ENCODE peak calls at places on chromosomes 3 and 15, in ten cellular contexts. W, B, N, Y, L, K, G, S, A and V are unnamed samples. For H3K27me3, the result is how much of the 10 kb centered on the place peaks cover.

GRCh38 chr3:194935061-194935460 is 249.4 kb downstream of the FAM43A start:
- DNase-seq in G (no peak), N (no peak), L (peak), B (no peak), W (no peak), S (no peak), K (no peak), Y (no peak), A (no peak), V (peak)

GRCh38 chr15:82835391-82835917 is 26.0 kb downstream of the WHAMM start:
- DNase-seq in B (no peak), S (no peak), L (no peak), G (peak), A (no peak), K (no peak), N (no peak), W (no peak), Y (no peak), V (no peak)

GRCh38 chr3:113111308-113111707 is 100.0 kb upstream of the BOC start:
- DNase-seq in S (no peak), G (no peak), N (no peak), B (no peak), Y (no peak), K (no peak), W (no peak), L (no peak), A (no peak), V (no peak)

GRCh38 chr3:11206316-11206715 is 52.0 kb downstream of the HRH1 start:
- DNase-seq in W (no peak), S (no peak), G (no peak), A (no peak), K (peak), L (no peak), N (no peak), B (no peak), Y (no peak), V (peak)

GRCh38 chr3:64267774-64268604 is 42.7 kb upstream of the PRICKLE2 start:
- DNase-seq in A (no peak), B (no peak), N (peak), K (peak), G (peak), L (peak), Y (peak), W (peak), S (no peak), V (peak)

GRCh38 chr15:64776402-64776786 is 1.0 kb upstream of the RBPMS2 start:
- DNase-seq in K (peak), B (no peak), L (no peak), A (no peak), W (no peak), N (no peak), G (no peak), S (no peak), Y (no peak), V (peak)

GRCh38 chr3:47225310-47225906 is 57.2 kb downstream of the KIF9 start:
- DNase-seq in L (no peak), W (peak), G (no peak), A (no peak), S (no peak), B (no peak), Y (no peak), N (no peak), K (no peak), V (no peak)

GRCh38 chr3:172237121-172237742 is 197.9 kb downstream of the FNDC3B start:
- DNase-seq in A (no peak), W (no peak), L (no peak), S (no peak), N (no peak), B (no peak), Y (no peak), K (no peak), G (no peak), V (no peak)

GRCh38 chr15:62886431-62887071 is 156.0 kb upstream of the TPM1 start:
- DNase-seq in G (no peak), S (no peak), K (no peak), Y (peak), A (no peak), L (no peak), B (no peak), N (no peak), W (no peak), V (no peak)

GRCh38 chr15:63052961-63053698 is 10.6 kb downstream of the TPM1 start:
- DNase-seq in S (no peak), N (peak), Y (peak), L (no peak), W (peak), K (peak), G (peak), A (no peak), B (no peak), V (peak)

GRCh38 chr3:59608356-59608755 is 558.5 kb upstream of the CFAP20DC start:
- DNase-seq in B (no peak), A (no peak), S (no peak), N (no peak), G (no peak), L (no peak), K (no peak), Y (no peak), W (no peak), V (no peak)

GRCh38 chr3:186046838-186047237 is 62.1 kb downstream of the ETV5 start:
- DNase-seq in K (no peak), Y (no peak), B (no peak), N (no peak), W (no peak), S (no peak), A (no peak), G (no peak), L (no peak), V (no peak)

GRCh38 chr3:172087198-172087597 is 47.8 kb downstream of the FNDC3B start:
- DNase-seq in S (no peak), K (no peak), L (no peak), W (no peak), B (no peak), Y (no peak), N (no peak), A (no peak), G (no peak), V (no peak)

GRCh38 chr15:75335705-75336355 is at the start of gene COMMD4:
- DNase-seq in Y (peak), A (peak), K (peak), S (peak), N (peak), G (peak), W (peak), L (peak), B (peak), V (peak)

GRCh38 chr15:74199293-74199645 is 3.3 kb downstream of the STRA6 start:
- DNase-seq in W (no peak), Y (no peak), G (no peak), K (no peak), B (no peak), L (no peak), S (no peak), A (no peak), N (no peak), V (no peak)

GRCh38 chr3:127775398-127776109 is 46.8 kb downstream of the MGLL start:
- DNase-seq in B (no peak), W (no peak), Y (peak), N (no peak), S (no peak), K (peak), L (no peak), G (no peak), A (peak), V (peak)

GRCh38 chr3:11019116-11019515 is 26.6 kb downstream of the SLC6A1 start:
- DNase-seq in G (no peak), L (no peak), K (no peak), B (no peak), Y (peak), A (no peak), W (no peak), N (no peak), S (no peak), V (no peak)

GRCh38 chr3:33299395-33300081 is 22.3 kb downstream of the FBXL2 start:
- DNase-seq in G (no peak), A (no peak), S (no peak), L (no peak), N (no peak), W (no peak), B (peak), Y (no peak), K (no peak), V (no peak)

GRCh38 chr3:54443572-54444161 is 321.3 kb downstream of the CACNA2D3 start:
- DNase-seq in L (peak), G (peak), B (no peak), W (no peak), A (no peak), S (no peak), K (no peak), N (no peak), Y (no peak), V (no peak)

GRCh38 chr15:25733036-25733855 is 129.9 kb downstream of the ATP10A start:
- DNase-seq in B (no peak), G (no peak), K (peak), A (peak), L (peak), S (no peak), N (no peak), W (no peak), Y (no peak), V (peak)

GRCh38 chr15:96330450-96331140 is at the start of gene NR2F2:
- DNase-seq in K (peak), S (peak), A (peak), W (peak), N (peak), Y (peak), G (peak), L (peak), B (peak), V (peak)

GRCh38 chr15:48559270-48559669 is 86.2 kb downstream of the FBN1 start:
- DNase-seq in K (peak), Y (peak), N (no peak), B (no peak), W (no peak), L (no peak), A (no peak), S (no peak), G (no peak), V (no peak)

GRCh38 chr3:122247087-122247824 is 63.8 kb downstream of the CASR start:
- DNase-seq in L (no peak), B (no peak), Y (no peak), K (no peak), S (no peak), W (no peak), N (no peak), G (no peak), A (peak), V (peak)

GRCh38 chr15:89982315-89983055 is 18.6 kb upstream of the ZNF710 start:
- DNase-seq in N (no peak), A (no peak), L (no peak), S (no peak), Y (no peak), G (no peak), K (no peak), B (no peak), W (no peak), V (no peak)

GRCh38 chr3:171229173-171229572 is 202.7 kb upstream of the SLC2A2 start:
- DNase-seq in K (no peak), A (no peak), W (no peak), Y (no peak), G (no peak), B (no peak), S (no peak), L (no peak), N (no peak), V (no peak)

GRCh38 chr3:183158552-183159006 is 4.0 kb downstream of the LAMP3 start:
- DNase-seq in N (no peak), G (no peak), W (no peak), S (peak), Y (no peak), K (no peak), A (no peak), B (no peak), L (no peak), V (peak)

GRCh38 chr3:30768703-30769550 is 125.5 kb downstream of the GADL1 start:
- DNase-seq in W (peak), G (peak), Y (peak), S (peak), K (peak), N (peak), L (no peak), A (peak), B (peak), V (peak)

GRCh38 chr3:127622031-127622430 is 7.0 kb upstream of the PODXL2 start:
- DNase-seq in L (no peak), S (no peak), K (no peak), G (no peak), B (no peak), A (no peak), Y (no peak), W (no peak), N (no peak), V (no peak)

GRCh38 chr15:83068054-83068453 is 1.0 kb upstream of the BTBD1 start:
- DNase-seq in W (no peak), G (no peak), L (no peak), N (no peak), S (no peak), Y (no peak), B (no peak), K (no peak), A (no peak), V (no peak)

GRCh38 chr15:69288531-69289311 is 10.0 kb upstream of the PAQR5 start:
- DNase-seq in W (no peak), G (peak), L (no peak), S (no peak), A (no peak), K (no peak), N (no peak), B (no peak), Y (no peak), V (no peak)

GRCh38 chr3:67509471-67510075 is 144.8 kb downstream of the SUCLG2 start:
- DNase-seq in G (no peak), W (no peak), A (no peak), Y (no peak), S (no peak), K (no peak), B (no peak), L (no peak), N (no peak), V (no peak)

GRCh38 chr3:125032100-125032643 is 23.6 kb downstream of the HEG1 start:
- DNase-seq in A (no peak), G (no peak), S (no peak), Y (peak), L (no peak), B (no peak), W (no peak), N (no peak), K (no peak), V (no peak)

GRCh38 chr15:81052046-81052445 is 51.3 kb downstream of the TLNRD1 start:
- DNase-seq in N (no peak), S (no peak), G (no peak), A (no peak), W (no peak), Y (no peak), L (no peak), K (no peak), B (no peak), V (no peak)

GRCh38 chr3:129690406-129690805 is 83.9 kb upstream of the PLXND1 start:
- DNase-seq in W (no peak), L (no peak), A (no peak), G (no peak), Y (peak), B (peak), S (peak), K (no peak), N (no peak), V (peak)

GRCh38 chr3:98519351-98519750 is 3.4 kb downstream of the CLDND1 start:
- DNase-seq in L (no peak), Y (no peak), W (no peak), N (no peak), S (no peak), B (no peak), G (no peak), K (no peak), A (no peak), V (no peak)

GRCh38 chr15:38864827-38865604 is 300.4 kb upstream of the RASGRP1 start:
- DNase-seq in K (peak), A (no peak), B (no peak), N (no peak), Y (no peak), L (no peak), S (no peak), W (no peak), G (no peak), V (no peak)
- TF ChIP-seq POLR2AphosphoS5 in K (peak), A (no peak), B (no peak), N (peak), Y (no peak), L (peak), S (no peak), W (no peak), G (no peak), V (peak)

GRCh38 chr15:66107070-66107469 is 146.5 kb downstream of the MEGF11 start:
- DNase-seq in Y (no peak), B (no peak), L (no peak), W (no peak), N (no peak), K (peak), A (peak), S (no peak), G (no peak), V (no peak)
- H3K27me3 ChIP-seq in Y (under half), B (under half), L (under half), W (under half), N (under half), K (under half), A (under half), S (half or more), G (under half), V (under half)

GRCh38 chr3:3178498-3179328 is 778 bp downstream of the CRBN start:
- DNase-seq in A (no peak), K (no peak), Y (no peak), N (no peak), G (no peak), S (peak), L (no peak), B (no peak), W (no peak), V (no peak)

GRCh38 chr3:3177861-3178497 is 1.5 kb downstream of the CRBN start:
- DNase-seq in L (no peak), A (no peak), Y (peak), G (no peak), W (no peak), K (no peak), B (no peak), S (peak), N (no peak), V (no peak)

GRCh38 chr3:3184876-3185275 is 5.4 kb upstream of the CRBN start:
- DNase-seq in Y (no peak), L (no peak), G (no peak), K (no peak), W (no peak), N (no peak), S (no peak), B (no peak), A (no peak), V (no peak)

GRCh38 chr3:3180421-3180820 is 930 bp upstream of the CRBN start:
- DNase-seq in L (no peak), G (no peak), N (no peak), S (no peak), Y (no peak), K (no peak), A (no peak), W (no peak), B (no peak), V (no peak)

GRCh38 chr3:3179407-3180094 is at the start of gene CRBN:
- DNase-seq in L (peak), S (peak), G (peak), B (peak), A (peak), K (peak), N (peak), W (peak), Y (peak), V (peak)
- TF ChIP-seq POLR2A in L (no peak), S (peak), G (peak), B (peak), A (peak), K (peak), N (no peak), W (peak), Y (peak), V (peak)

DNA sequence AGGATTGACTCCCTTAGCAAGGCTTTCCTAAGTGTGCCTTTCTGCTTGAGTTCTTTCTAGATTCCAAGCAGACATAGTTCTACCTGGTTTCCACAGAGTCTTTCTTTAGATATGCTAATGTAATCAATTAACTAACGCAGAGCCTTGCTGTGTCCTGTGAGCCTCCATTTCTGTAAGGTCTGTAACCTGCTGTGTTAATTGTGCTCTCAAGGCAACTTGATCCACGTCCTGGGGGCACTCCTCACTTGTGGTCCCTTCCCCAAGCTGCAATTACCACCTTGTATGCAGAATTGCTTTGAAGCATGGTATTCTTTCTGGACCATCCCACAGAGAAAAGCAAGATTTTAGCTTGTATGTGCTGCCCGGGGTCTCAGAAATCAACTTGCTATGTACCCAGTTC is 29.5 kb upstream of the THSD4 start:
- DNase-seq in N (no peak), G (no peak), B (no peak), L (no peak), S (no peak), Y (no peak), W (no peak), K (no peak), A (no peak), V (no peak)
- TF ChIP-seq POLR2AphosphoS5 in N (no peak), G (no peak), B (no peak), L (no peak), S (no peak), Y (no peak), W (no peak), K (no peak), A (no peak), V (no peak)